ENCODE peak calls at places on chromosomes 5 and 9, in ten cellular contexts. One of them, this sample, is unnamed.

GRCh38 chr5:134247411-134247810 is 21.5 kb upstream of the PPP2CA start:
- DNase-seq in psoas muscle: no peak
- DNase-seq in fibroblast of the aortic adventitia: peak
- DNase-seq in astrocyte of the spinal cord: peak
- DNase-seq in cardiac muscle cell: no peak
- DNase-seq in NB4: peak
- DNase-seq in A673: no peak
- DNase-seq in natural killer cell: no peak
- DNase-seq in K562: no peak
- DNase-seq in nephron progenitor cell: no peak
- DNase-seq in this sample: no peak

GRCh38 chr9:77453857-77454647 is 194.1 kb downstream of the GNA14 start:
- DNase-seq in psoas muscle: no peak
- DNase-seq in fibroblast of the aortic adventitia: no peak
- DNase-seq in astrocyte of the spinal cord: no peak
- DNase-seq in cardiac muscle cell: no peak
- DNase-seq in NB4: peak
- DNase-seq in A673: no peak
- DNase-seq in natural killer cell: no peak
- DNase-seq in K562: no peak
- DNase-seq in nephron progenitor cell: no peak
- DNase-seq in this sample: no peak

GRCh38 chr5:957730-958485 is 50.7 kb upstream of the NKD2 start:
- DNase-seq in psoas muscle: no peak
- DNase-seq in fibroblast of the aortic adventitia: no peak
- DNase-seq in astrocyte of the spinal cord: no peak
- DNase-seq in cardiac muscle cell: no peak
- DNase-seq in NB4: no peak
- DNase-seq in A673: no peak
- DNase-seq in natural killer cell: no peak
- DNase-seq in K562: no peak
- DNase-seq in nephron progenitor cell: no peak
- DNase-seq in this sample: no peak

GRCh38 chr5:118146824-118147223 is 841.5 kb downstream of the DTWD2 start:
- DNase-seq in psoas muscle: no peak
- DNase-seq in fibroblast of the aortic adventitia: no peak
- DNase-seq in astrocyte of the spinal cord: no peak
- DNase-seq in cardiac muscle cell: no peak
- DNase-seq in NB4: no peak
- DNase-seq in A673: no peak
- DNase-seq in natural killer cell: no peak
- DNase-seq in K562: no peak
- DNase-seq in nephron progenitor cell: no peak
- DNase-seq in this sample: no peak

GRCh38 chr9:89236955-89237573 is 58.4 kb upstream of the SHC3 start:
- DNase-seq in psoas muscle: no peak
- DNase-seq in fibroblast of the aortic adventitia: no peak
- DNase-seq in astrocyte of the spinal cord: no peak
- DNase-seq in cardiac muscle cell: no peak
- DNase-seq in NB4: no peak
- DNase-seq in A673: no peak
- DNase-seq in natural killer cell: no peak
- DNase-seq in K562: no peak
- DNase-seq in nephron progenitor cell: no peak
- DNase-seq in this sample: no peak

GRCh38 chr5:149969181-149969950 is 8.8 kb downstream of the SLC26A2 start:
- DNase-seq in psoas muscle: no peak
- DNase-seq in fibroblast of the aortic adventitia: no peak
- DNase-seq in astrocyte of the spinal cord: no peak
- DNase-seq in cardiac muscle cell: no peak
- DNase-seq in NB4: no peak
- DNase-seq in A673: no peak
- DNase-seq in natural killer cell: no peak
- DNase-seq in K562: no peak
- DNase-seq in nephron progenitor cell: no peak
- DNase-seq in this sample: no peak

GRCh38 chr5:96919754-96920197 is 16.1 kb upstream of the LNPEP start:
- DNase-seq in psoas muscle: no peak
- DNase-seq in fibroblast of the aortic adventitia: no peak
- DNase-seq in astrocyte of the spinal cord: no peak
- DNase-seq in cardiac muscle cell: no peak
- DNase-seq in NB4: no peak
- DNase-seq in A673: no peak
- DNase-seq in natural killer cell: no peak
- DNase-seq in K562: no peak
- DNase-seq in nephron progenitor cell: no peak
- DNase-seq in this sample: peak

GRCh38 chr5:151221574-151221973 is 2.3 kb downstream of the CCDC69 start:
- DNase-seq in psoas muscle: no peak
- DNase-seq in fibroblast of the aortic adventitia: peak
- DNase-seq in astrocyte of the spinal cord: no peak
- DNase-seq in cardiac muscle cell: no peak
- DNase-seq in NB4: no peak
- DNase-seq in A673: no peak
- DNase-seq in natural killer cell: no peak
- DNase-seq in K562: no peak
- DNase-seq in nephron progenitor cell: no peak
- DNase-seq in this sample: no peak

GRCh38 chr5:150765789-150766149 is 7.0 kb upstream of the DCTN4 start:
- DNase-seq in psoas muscle: no peak
- DNase-seq in fibroblast of the aortic adventitia: no peak
- DNase-seq in astrocyte of the spinal cord: no peak
- DNase-seq in cardiac muscle cell: no peak
- DNase-seq in NB4: peak
- DNase-seq in A673: no peak
- DNase-seq in natural killer cell: no peak
- DNase-seq in K562: no peak
- DNase-seq in nephron progenitor cell: no peak
- DNase-seq in this sample: no peak

GRCh38 chr5:107388111-107388861 is 282.5 kb downstream of the EFNA5 start:
- DNase-seq in psoas muscle: no peak
- DNase-seq in fibroblast of the aortic adventitia: peak
- DNase-seq in astrocyte of the spinal cord: peak
- DNase-seq in cardiac muscle cell: no peak
- DNase-seq in NB4: peak
- DNase-seq in A673: peak
- DNase-seq in natural killer cell: no peak
- DNase-seq in K562: no peak
- DNase-seq in nephron progenitor cell: no peak
- DNase-seq in this sample: peak

GRCh38 chr5:110338336-110339083 is 388.0 kb downstream of the TMEM232 start:
- DNase-seq in psoas muscle: no peak
- DNase-seq in fibroblast of the aortic adventitia: no peak
- DNase-seq in astrocyte of the spinal cord: no peak
- DNase-seq in cardiac muscle cell: no peak
- DNase-seq in NB4: peak
- DNase-seq in A673: no peak
- DNase-seq in natural killer cell: no peak
- DNase-seq in K562: no peak
- DNase-seq in nephron progenitor cell: no peak
- DNase-seq in this sample: no peak

GRCh38 chr5:110329955-110330354 is 396.5 kb downstream of the TMEM232 start:
- DNase-seq in psoas muscle: no peak
- DNase-seq in fibroblast of the aortic adventitia: no peak
- DNase-seq in astrocyte of the spinal cord: no peak
- DNase-seq in cardiac muscle cell: no peak
- DNase-seq in NB4: no peak
- DNase-seq in A673: no peak
- DNase-seq in natural killer cell: no peak
- DNase-seq in K562: no peak
- DNase-seq in nephron progenitor cell: no peak
- DNase-seq in this sample: no peak

GRCh38 chr5:110335361-110336046 is 391.0 kb downstream of the TMEM232 start:
- DNase-seq in psoas muscle: no peak
- DNase-seq in fibroblast of the aortic adventitia: peak
- DNase-seq in astrocyte of the spinal cord: peak
- DNase-seq in cardiac muscle cell: no peak
- DNase-seq in NB4: no peak
- DNase-seq in A673: peak
- DNase-seq in natural killer cell: no peak
- DNase-seq in K562: no peak
- DNase-seq in nephron progenitor cell: no peak
- DNase-seq in this sample: no peak

DNA sequence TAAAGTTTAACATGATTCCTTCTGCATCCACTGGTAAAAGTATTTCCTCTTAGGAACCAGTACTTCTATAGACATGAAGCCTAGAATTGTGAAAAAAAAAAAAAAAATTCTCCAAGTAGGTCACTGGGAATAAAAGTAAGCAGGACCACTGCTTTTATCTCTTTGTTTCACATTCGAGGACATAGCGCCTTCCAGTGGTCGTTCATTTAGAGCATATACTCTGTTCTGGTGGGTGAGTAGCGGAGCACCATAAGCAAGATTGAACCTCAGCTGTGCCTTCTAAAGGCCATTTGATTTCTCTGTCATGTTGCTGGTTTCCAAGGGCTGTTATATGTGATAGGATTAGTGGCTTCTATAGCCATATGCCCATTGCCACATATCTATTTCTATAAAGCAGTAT is 393.1 kb downstream of the TMEM232 start:
- DNase-seq in psoas muscle: no peak
- DNase-seq in fibroblast of the aortic adventitia: peak
- DNase-seq in astrocyte of the spinal cord: peak
- DNase-seq in cardiac muscle cell: peak
- DNase-seq in NB4: peak
- DNase-seq in A673: peak
- DNase-seq in natural killer cell: no peak
- DNase-seq in K562: no peak
- DNase-seq in nephron progenitor cell: peak
- DNase-seq in this sample: no peak
- TF ChIP-seq CTCF in psoas muscle: no peak
- TF ChIP-seq CTCF in fibroblast of the aortic adventitia: no peak
- TF ChIP-seq CTCF in astrocyte of the spinal cord: peak
- TF ChIP-seq CTCF in cardiac muscle cell: no peak
- TF ChIP-seq CTCF in NB4: peak
- TF ChIP-seq CTCF in A673: peak
- TF ChIP-seq CTCF in natural killer cell: no peak
- TF ChIP-seq CTCF in K562: no peak
- TF ChIP-seq CTCF in nephron progenitor cell: peak
- TF ChIP-seq CTCF in this sample: peak

DNA sequence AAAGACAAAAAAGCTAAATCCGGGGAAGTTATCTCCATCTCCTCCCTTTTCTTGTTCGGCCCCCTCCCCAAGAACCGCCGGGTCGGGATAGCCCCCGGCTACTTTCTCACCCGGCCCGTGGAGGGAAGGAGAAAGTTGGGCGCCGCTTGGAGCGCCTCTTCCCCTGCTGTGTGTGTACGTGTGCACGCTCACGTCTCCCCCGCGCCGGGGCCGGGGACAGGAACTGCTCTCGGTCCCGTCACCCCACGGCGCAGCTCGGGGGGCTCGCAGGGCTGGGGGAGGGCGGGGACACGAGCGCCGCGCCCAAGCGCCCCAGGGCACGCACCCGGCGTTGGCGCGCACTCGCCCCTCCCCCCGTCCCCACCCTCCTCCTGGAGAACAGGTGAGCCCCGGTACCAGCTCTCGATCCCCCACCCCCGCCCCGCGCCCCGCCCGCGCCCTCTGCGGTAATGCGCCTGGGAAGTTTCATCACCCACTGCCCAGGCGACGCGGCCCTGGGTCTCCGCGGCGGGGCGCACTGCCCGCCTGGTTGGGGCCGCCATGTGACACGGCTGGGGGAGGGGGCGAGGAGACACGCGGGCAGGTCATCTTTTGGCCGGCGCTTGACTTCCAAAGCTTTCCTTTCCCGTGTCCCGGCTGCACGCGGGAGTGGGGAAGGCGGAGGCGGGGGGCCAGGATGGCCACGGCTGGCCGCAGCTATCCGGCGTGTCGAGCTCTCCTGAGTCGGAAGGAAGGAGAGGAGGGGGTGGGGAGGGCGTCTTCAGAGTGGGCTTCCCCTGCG is 1.3 kb upstream of the STC2 start:
- DNase-seq in psoas muscle: no peak
- DNase-seq in fibroblast of the aortic adventitia: no peak
- DNase-seq in astrocyte of the spinal cord: peak
- DNase-seq in cardiac muscle cell: peak
- DNase-seq in NB4: peak
- DNase-seq in A673: peak
- DNase-seq in natural killer cell: no peak
- DNase-seq in K562: no peak
- DNase-seq in nephron progenitor cell: peak
- DNase-seq in this sample: peak
- TF ChIP-seq CTCF in psoas muscle: no peak
- TF ChIP-seq CTCF in fibroblast of the aortic adventitia: no peak
- TF ChIP-seq CTCF in astrocyte of the spinal cord: peak
- TF ChIP-seq CTCF in cardiac muscle cell: peak
- TF ChIP-seq CTCF in NB4: no peak
- TF ChIP-seq CTCF in A673: peak
- TF ChIP-seq CTCF in natural killer cell: no peak
- TF ChIP-seq CTCF in K562: no peak
- TF ChIP-seq CTCF in nephron progenitor cell: no peak
- TF ChIP-seq CTCF in this sample: peak

GRCh38 chr5:163459888-163460561 is at the start of gene NUDCD2:
- DNase-seq in psoas muscle: peak
- DNase-seq in fibroblast of the aortic adventitia: peak
- DNase-seq in astrocyte of the spinal cord: peak
- DNase-seq in cardiac muscle cell: peak
- DNase-seq in NB4: peak
- DNase-seq in A673: peak
- DNase-seq in natural killer cell: peak
- DNase-seq in K562: peak
- DNase-seq in nephron progenitor cell: peak
- DNase-seq in this sample: peak
- TF ChIP-seq CTCF in psoas muscle: peak
- TF ChIP-seq CTCF in fibroblast of the aortic adventitia: no peak
- TF ChIP-seq CTCF in astrocyte of the spinal cord: peak
- TF ChIP-seq CTCF in cardiac muscle cell: peak
- TF ChIP-seq CTCF in NB4: no peak
- TF ChIP-seq CTCF in A673: peak
- TF ChIP-seq CTCF in natural killer cell: peak
- TF ChIP-seq CTCF in K562: no peak
- TF ChIP-seq CTCF in nephron progenitor cell: no peak
- TF ChIP-seq CTCF in this sample: peak

DNA sequence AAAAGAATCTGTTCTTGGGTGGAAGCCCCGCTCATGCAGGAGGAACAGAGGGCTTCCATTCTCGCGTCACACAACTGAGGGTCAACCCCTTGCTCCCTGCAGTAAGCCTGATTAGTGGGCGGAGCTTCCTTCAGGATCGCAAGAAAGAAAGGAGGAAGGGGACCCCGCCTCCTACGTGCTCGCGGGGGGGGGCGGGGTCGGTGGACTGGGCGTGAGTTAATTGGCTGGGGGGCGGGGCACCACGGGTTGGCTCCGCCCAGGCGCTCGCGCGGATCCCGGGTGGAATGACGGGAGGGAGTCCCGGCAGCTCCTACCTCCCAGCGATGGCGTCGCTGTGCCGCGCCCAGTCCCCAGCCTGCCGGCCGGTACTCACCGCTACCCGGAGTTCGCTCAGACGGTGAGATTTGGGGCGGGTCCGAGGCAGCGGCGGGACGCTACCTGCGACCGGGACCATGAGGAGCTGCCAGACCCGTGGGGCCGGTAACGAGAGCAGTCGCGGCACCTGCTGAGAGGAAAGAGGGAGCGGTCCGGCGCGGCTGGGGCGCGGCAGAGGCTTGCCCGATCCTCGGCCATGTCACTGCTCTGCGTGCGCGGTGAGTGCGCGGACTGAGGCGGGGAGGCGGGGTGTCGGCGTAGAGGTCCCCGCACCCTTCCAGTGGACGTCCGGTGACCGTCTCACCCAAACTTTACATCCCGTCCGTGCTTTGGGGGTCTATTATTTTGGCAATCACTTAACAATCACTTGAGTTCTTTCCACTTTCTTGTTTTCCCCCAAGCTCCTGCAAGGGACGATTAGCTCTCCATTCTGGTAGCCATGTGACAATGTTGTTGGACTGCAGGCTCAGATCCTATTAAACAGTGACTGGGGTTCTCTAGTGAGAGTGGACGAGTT is at the start of gene UNC13B:
- DNase-seq in psoas muscle: peak
- DNase-seq in fibroblast of the aortic adventitia: peak
- DNase-seq in astrocyte of the spinal cord: peak
- DNase-seq in cardiac muscle cell: peak
- DNase-seq in NB4: peak
- DNase-seq in A673: peak
- DNase-seq in natural killer cell: peak
- DNase-seq in K562: peak
- DNase-seq in nephron progenitor cell: peak
- DNase-seq in this sample: peak
- TF ChIP-seq CTCF in psoas muscle: peak
- TF ChIP-seq CTCF in fibroblast of the aortic adventitia: peak
- TF ChIP-seq CTCF in astrocyte of the spinal cord: peak
- TF ChIP-seq CTCF in cardiac muscle cell: peak
- TF ChIP-seq CTCF in NB4: no peak
- TF ChIP-seq CTCF in A673: peak
- TF ChIP-seq CTCF in natural killer cell: no peak
- TF ChIP-seq CTCF in K562: no peak
- TF ChIP-seq CTCF in nephron progenitor cell: no peak
- TF ChIP-seq CTCF in this sample: no peak